ENCODE peak calls at places on chromosomes 13 and 19, in ten cellular contexts. E is uterus, A is AG09319, Z is AG04449, N is thoracic aorta, T is endothelial cell, R is Panc1, V is H1, I is progenitor cell of endocrine pancreas, L is tibial artery. F is an unnamed sample.

GRCh38 chr13:108006619-108007018 is 208.7 kb downstream of the LIG4 start:
- DNase-seq in E (no peak), A (no peak), Z (no peak), N (no peak), T (no peak), R (no peak), V (no peak), I (no peak), L (no peak), F (no peak)

GRCh38 chr19:4732680-4733114 is 9.1 kb upstream of the DPP9 start:
- DNase-seq in E (peak; percentile 52), A (no peak), Z (no peak), N (no peak), T (peak; percentile 43), R (peak; percentile 35), V (no peak), I (peak; percentile 30), L (no peak), F (no peak)

GRCh38 chr19:36152886-36153525 is 759 bp upstream of the COX7A1 start:
- DNase-seq in E (no peak), A (no peak), Z (no peak), N (no peak), T (no peak), R (no peak), V (no peak), I (no peak), L (no peak), F (no peak)

GRCh38 chr13:20843177-20843576 is 59.4 kb downstream of the XPO4 start:
- DNase-seq in E (no peak), A (no peak), Z (no peak), N (no peak), T (no peak), R (no peak), V (no peak), I (no peak), L (no peak), F (no peak)

GRCh38 chr19:39363909-39364457 is 21.8 kb downstream of the SAMD4B start:
- DNase-seq in E (peak; percentile 50), A (no peak), Z (no peak), N (no peak), T (no peak), R (no peak), V (no peak), I (no peak), L (peak; percentile 58), F (no peak)

GRCh38 chr19:38001158-38001781 is 94.3 kb downstream of the SIPA1L3 start:
- DNase-seq in E (no peak), A (no peak), Z (no peak), N (no peak), T (no peak), R (no peak), V (no peak), I (no peak), L (no peak), F (no peak)

GRCh38 chr13:34030782-34031181 is 212.8 kb downstream of the RFC3 start:
- DNase-seq in E (no peak), A (no peak), Z (no peak), N (no peak), T (no peak), R (no peak), V (no peak), I (no peak), L (no peak), F (no peak)

GRCh38 chr13:48769107-48769704 is 115.5 kb downstream of the CYSLTR2 start:
- DNase-seq in E (peak; percentile 61), A (peak; percentile 75), Z (peak; percentile 67), N (peak; percentile 85), T (peak; percentile 90), R (peak; percentile 87), V (peak; percentile 36), I (peak; percentile 82), L (peak; percentile 93), F (peak; percentile 76)

GRCh38 chr19:45496349-45496953 is 396 bp downstream of the RTN2 start:
- DNase-seq in E (peak; percentile 46), A (no peak), Z (no peak), N (no peak), T (peak; percentile 67), R (no peak), V (no peak), I (peak; percentile 66), L (no peak), F (peak; percentile 61)

GRCh38 chr19:45500918-45501729 is 2.9 kb downstream of the PPM1N start:
- DNase-seq in E (no peak), A (no peak), Z (no peak), N (no peak), T (no peak), R (no peak), V (no peak), I (no peak), L (no peak), F (no peak)

GRCh38 chr19:45497791-45498190 is 452 bp upstream of the PPM1N start:
- DNase-seq in E (no peak), A (no peak), Z (no peak), N (no peak), T (no peak), R (no peak), V (no peak), I (no peak), L (no peak), F (no peak)

GRCh38 chr19:45499196-45500180 is 1.2 kb downstream of the PPM1N start:
- DNase-seq in E (no peak), A (no peak), Z (no peak), N (no peak), T (peak; percentile 32), R (no peak), V (peak; percentile 97), I (no peak), L (peak; percentile 47), F (no peak)

GRCh38 chr19:45498411-45499195 is at the start of gene PPM1N:
- DNase-seq in E (no peak), A (no peak), Z (no peak), N (no peak), T (peak; percentile 23), R (no peak), V (no peak), I (no peak), L (no peak), F (no peak)
- TF ChIP-seq CTCF in E (no peak), A (no peak), Z (no peak), N (no peak), T (no peak), R (no peak), V (peak; percentile 35), I (no peak), L (no peak), F (no peak)

GRCh38 chr13:64529874-64530485 is 2700.2 kb downstream of the PCDH9 start:
- DNase-seq in E (no peak), A (no peak), Z (no peak), N (no peak), T (peak; percentile 28), R (no peak), V (peak; percentile 17), I (no peak), L (no peak), F (no peak)
- TF ChIP-seq CTCF in E (no peak), A (peak; percentile 51), Z (peak; percentile 27), N (no peak), T (peak; percentile 96), R (peak; percentile 39), V (peak; percentile 59), I (peak; percentile 64), L (peak; percentile 22), F (peak; percentile 77)

GRCh38 chr19:33868821-33869412 is 72.2 kb downstream of the KCTD15 start:
- DNase-seq in E (peak; percentile 24), A (no peak), Z (no peak), N (no peak), T (peak; percentile 17), R (no peak), V (no peak), I (no peak), L (no peak), F (no peak)
- TF ChIP-seq CTCF in E (no peak), A (peak; percentile 15), Z (no peak), N (no peak), T (no peak), R (no peak), V (peak; percentile 1), I (no peak), L (no peak), F (no peak)

GRCh38 chr19:10155834-10156233 is 36.1 kb upstream of the EIF3G start:
- DNase-seq in E (no peak), A (no peak), Z (no peak), N (no peak), T (no peak), R (no peak), V (no peak), I (no peak), L (no peak), F (no peak)
- TF ChIP-seq CTCF in E (no peak), A (no peak), Z (no peak), N (no peak), T (no peak), R (no peak), V (peak; percentile 16), I (no peak), L (no peak), F (no peak)

F was measured in mesothelial cell of epicardium.